ENCODE peak calls at places on chromosome 14, in seven cellular contexts. T is T-helper 2 cell, F is WTC11, I is AG04450, S is memory B cell, H is caudate nucleus, K is astrocyte of the hippocampus. X is an unnamed sample.

GRCh38 chr14:100072783-100073346 is 7.6 kb downstream of the EVL start:
- DNase-seq in T (peak), F (no peak), I (no peak), S (peak), H (no peak), K (no peak), X (no peak)

GRCh38 chr14:22560638-22561365 is 28.2 kb downstream of the DAD1 start:
- DNase-seq in T (no peak), F (no peak), I (no peak), S (no peak), H (no peak), K (no peak), X (no peak)

GRCh38 chr14:99726538-99727095 is 42.5 kb downstream of the CYP46A1 start:
- DNase-seq in T (no peak), F (no peak), I (no peak), S (no peak), H (no peak), K (no peak), X (no peak)

GRCh38 chr14:69268223-69268622 is 8.3 kb downstream of the GALNT16 start:
- DNase-seq in T (no peak), F (no peak), I (no peak), S (no peak), H (no peak), K (no peak), X (no peak)

GRCh38 chr14:31266437-31267331 is 59.1 kb upstream of the HECTD1 start:
- DNase-seq in T (no peak), F (no peak), I (no peak), S (no peak), H (no peak), K (no peak), X (no peak)

GRCh38 chr14:64421166-64421565 is 33.0 kb downstream of the MTHFD1 start:
- DNase-seq in T (no peak), F (no peak), I (no peak), S (no peak), H (peak), K (peak), X (no peak)

GRCh38 chr14:104967144-104967413 is 11.1 kb downstream of the AHNAK2 start:
- DNase-seq in T (no peak), F (no peak), I (no peak), S (no peak), H (no peak), K (no peak), X (no peak)

GRCh38 chr14:88785911-88786310 is 6.8 kb downstream of the EML5 start:
- DNase-seq in T (no peak), F (no peak), I (no peak), S (no peak), H (no peak), K (no peak), X (no peak)

GRCh38 chr14:101709962-101710891 is 51.3 kb upstream of the PPP2R5C start:
- DNase-seq in T (no peak), F (no peak), I (no peak), S (no peak), H (no peak), K (no peak), X (peak)

GRCh38 chr14:68688872-68689371 is 103.9 kb downstream of the ZFP36L1 start:
- DNase-seq in T (no peak), F (no peak), I (no peak), S (no peak), H (no peak), K (peak), X (no peak)

GRCh38 chr14:103492572-103492971 is 30.1 kb downstream of the CKB start:
- DNase-seq in T (no peak), F (no peak), I (no peak), S (no peak), H (no peak), K (no peak), X (no peak)

GRCh38 chr14:92510972-92511371 is 2.6 kb upstream of the RIN3 start:
- DNase-seq in T (no peak), F (peak), I (no peak), S (no peak), H (no peak), K (no peak), X (peak)

GRCh38 chr14:44384093-44384492 is 123.0 kb downstream of the FSCB start:
- DNase-seq in T (no peak), F (no peak), I (no peak), S (no peak), H (no peak), K (no peak), X (no peak)

GRCh38 chr14:62954165-62954564 is 91.1 kb downstream of the KCNH5 start:
- DNase-seq in T (no peak), F (no peak), I (no peak), S (no peak), H (no peak), K (no peak), X (no peak)

GRCh38 chr14:68948686-68949085 is 30.4 kb downstream of the ACTN1 start:
- DNase-seq in T (no peak), F (no peak), I (no peak), S (no peak), H (no peak), K (no peak), X (no peak)

GRCh38 chr14:51328089-51328941 is 88.3 kb downstream of the TMX1 start:
- DNase-seq in T (no peak), F (no peak), I (peak), S (no peak), H (no peak), K (peak), X (no peak)

GRCh38 chr14:100049220-100049619 is 16.0 kb upstream of the EVL start:
- DNase-seq in T (no peak), F (no peak), I (no peak), S (no peak), H (no peak), K (peak), X (no peak)

GRCh38 chr14:52253503-52253902 is 14.0 kb upstream of the PTGDR start:
- DNase-seq in T (no peak), F (peak), I (no peak), S (no peak), H (no peak), K (peak), X (peak)

GRCh38 chr14:105458010-105458409 is 16.6 kb upstream of the CRIP2 start:
- DNase-seq in T (no peak), F (no peak), I (no peak), S (no peak), H (no peak), K (no peak), X (no peak)

GRCh38 chr14:49982522-49982951 is 89.7 kb downstream of the ARF6 start:
- DNase-seq in T (no peak), F (no peak), I (peak), S (no peak), H (no peak), K (peak), X (no peak)

GRCh38 chr14:73764881-73765280 is 50.7 kb upstream of the PNMA1 start:
- DNase-seq in T (no peak), F (no peak), I (no peak), S (no peak), H (peak), K (peak), X (no peak)

GRCh38 chr14:79631276-79631675 is 580.0 kb downstream of the DIO2 start:
- DNase-seq in T (no peak), F (peak), I (no peak), S (no peak), H (no peak), K (no peak), X (peak)

GRCh38 chr14:103519043-103519836 is 3.4 kb downstream of the CKB start:
- DNase-seq in T (no peak), F (no peak), I (no peak), S (no peak), H (no peak), K (peak), X (no peak)